ENCODE peak calls at places on chromosome 13, in eight cellular contexts. One of them, this sample, is unnamed.

GRCh38 chr13:59364508-59365187 is 799.1 kb downstream of the DIAPH3 start:
- DNase-seq in MCF 10A: no peak
- DNase-seq in astrocyte of the cerebellum: no peak
- DNase-seq in activated B cell treated with CpG ODN at 0.5 μM for 24 hours: no peak
- DNase-seq in B cell: no peak
- DNase-seq in HepG2: no peak
- DNase-seq in AG10803: no peak
- DNase-seq in gastrocnemius medialis: no peak
- DNase-seq in this sample: no peak

GRCh38 chr13:46469064-46469463 is 82.0 kb upstream of the RUBCNL start:
- DNase-seq in gastrocnemius medialis: no peak
- DNase-seq in astrocyte of the cerebellum: no peak
- DNase-seq in B cell: no peak
- DNase-seq in activated B cell treated with CpG ODN at 0.5 μM for 24 hours: no peak
- DNase-seq in MCF 10A: peak; percentile 34
- DNase-seq in AG10803: peak; percentile 79
- DNase-seq in HepG2: no peak
- DNase-seq in this sample: no peak

GRCh38 chr13:46866150-46866549 is 30.7 kb downstream of the HTR2A start:
- DNase-seq in B cell: no peak
- DNase-seq in activated B cell treated with CpG ODN at 0.5 μM for 24 hours: no peak
- DNase-seq in HepG2: peak; percentile 4
- DNase-seq in gastrocnemius medialis: peak; percentile 3
- DNase-seq in astrocyte of the cerebellum: no peak
- DNase-seq in MCF 10A: peak; percentile 57
- DNase-seq in AG10803: peak; percentile 42
- DNase-seq in this sample: peak; percentile 11

GRCh38 chr13:78679329-78679728 is 20.4 kb upstream of the OBI1 start:
- DNase-seq in MCF 10A: no peak
- DNase-seq in B cell: no peak
- DNase-seq in astrocyte of the cerebellum: no peak
- DNase-seq in gastrocnemius medialis: no peak
- DNase-seq in HepG2: no peak
- DNase-seq in activated B cell treated with CpG ODN at 0.5 μM for 24 hours: no peak
- DNase-seq in AG10803: no peak
- DNase-seq in this sample: no peak

GRCh38 chr13:23979361-23980159 is 82.3 kb upstream of the C1QTNF9B start:
- DNase-seq in B cell: peak; percentile 37
- DNase-seq in AG10803: peak; percentile 85
- DNase-seq in gastrocnemius medialis: no peak
- DNase-seq in activated B cell treated with CpG ODN at 0.5 μM for 24 hours: peak; percentile 19
- DNase-seq in HepG2: peak; percentile 6
- DNase-seq in astrocyte of the cerebellum: peak; percentile 94
- DNase-seq in MCF 10A: peak; percentile 69
- DNase-seq in this sample: peak; percentile 55

GRCh38 chr13:33610471-33611015 is 207.4 kb upstream of the RFC3 start:
- DNase-seq in gastrocnemius medialis: peak; percentile 63
- DNase-seq in AG10803: no peak
- DNase-seq in HepG2: peak; percentile 95
- DNase-seq in activated B cell treated with CpG ODN at 0.5 μM for 24 hours: no peak
- DNase-seq in astrocyte of the cerebellum: no peak
- DNase-seq in MCF 10A: no peak
- DNase-seq in B cell: no peak
- DNase-seq in this sample: peak; percentile 20

GRCh38 chr13:42656136-42656535 is 82.2 kb downstream of the TNFSF11 start:
- DNase-seq in gastrocnemius medialis: no peak
- DNase-seq in activated B cell treated with CpG ODN at 0.5 μM for 24 hours: no peak
- DNase-seq in MCF 10A: no peak
- DNase-seq in astrocyte of the cerebellum: no peak
- DNase-seq in B cell: no peak
- DNase-seq in AG10803: no peak
- DNase-seq in HepG2: no peak
- DNase-seq in this sample: no peak

GRCh38 chr13:40149611-40150283 is 494.3 kb downstream of the COG6 start:
- DNase-seq in MCF 10A: peak; percentile 90
- DNase-seq in gastrocnemius medialis: no peak
- DNase-seq in B cell: no peak
- DNase-seq in AG10803: peak; percentile 69
- DNase-seq in activated B cell treated with CpG ODN at 0.5 μM for 24 hours: no peak
- DNase-seq in HepG2: no peak
- DNase-seq in astrocyte of the cerebellum: peak; percentile 40
- DNase-seq in this sample: no peak

GRCh38 chr13:50589139-50589538 is 254.4 kb downstream of the DLEU7 start:
- DNase-seq in HepG2: no peak
- DNase-seq in astrocyte of the cerebellum: peak; percentile 97
- DNase-seq in AG10803: peak; percentile 93
- DNase-seq in gastrocnemius medialis: no peak
- DNase-seq in activated B cell treated with CpG ODN at 0.5 μM for 24 hours: no peak
- DNase-seq in MCF 10A: peak; percentile 76
- DNase-seq in B cell: no peak
- DNase-seq in this sample: no peak

GRCh38 chr13:111469916-111470506 is 149.6 kb downstream of the TEX29 start:
- DNase-seq in gastrocnemius medialis: no peak
- DNase-seq in MCF 10A: no peak
- DNase-seq in B cell: no peak
- DNase-seq in astrocyte of the cerebellum: no peak
- DNase-seq in HepG2: no peak
- DNase-seq in activated B cell treated with CpG ODN at 0.5 μM for 24 hours: no peak
- DNase-seq in AG10803: no peak
- DNase-seq in this sample: no peak

GRCh38 chr13:106484755-106485193 is 50.7 kb downstream of the EFNB2 start:
- DNase-seq in AG10803: no peak
- DNase-seq in HepG2: no peak
- DNase-seq in astrocyte of the cerebellum: no peak
- DNase-seq in MCF 10A: no peak
- DNase-seq in activated B cell treated with CpG ODN at 0.5 μM for 24 hours: no peak
- DNase-seq in B cell: no peak
- DNase-seq in gastrocnemius medialis: no peak
- DNase-seq in this sample: no peak

GRCh38 chr13:101942038-101942437 is 459.8 kb downstream of the FGF14 start:
- DNase-seq in activated B cell treated with CpG ODN at 0.5 μM for 24 hours: no peak
- DNase-seq in MCF 10A: peak; percentile 65
- DNase-seq in HepG2: peak; percentile 7
- DNase-seq in AG10803: peak; percentile 5
- DNase-seq in B cell: no peak
- DNase-seq in gastrocnemius medialis: no peak
- DNase-seq in astrocyte of the cerebellum: peak; percentile 53
- DNase-seq in this sample: peak; percentile 24

GRCh38 chr13:95641291-95641811 is 3.2 kb downstream of the DZIP1 start:
- DNase-seq in gastrocnemius medialis: no peak
- DNase-seq in B cell: no peak
- DNase-seq in MCF 10A: no peak
- DNase-seq in HepG2: no peak
- DNase-seq in astrocyte of the cerebellum: no peak
- DNase-seq in activated B cell treated with CpG ODN at 0.5 μM for 24 hours: no peak
- DNase-seq in AG10803: peak; percentile 17
- DNase-seq in this sample: no peak

GRCh38 chr13:98150836-98151489 is 8.1 kb downstream of the FARP1 start:
- DNase-seq in AG10803: no peak
- DNase-seq in activated B cell treated with CpG ODN at 0.5 μM for 24 hours: no peak
- DNase-seq in gastrocnemius medialis: no peak
- DNase-seq in astrocyte of the cerebellum: no peak
- DNase-seq in MCF 10A: no peak
- DNase-seq in B cell: no peak
- DNase-seq in HepG2: no peak
- DNase-seq in this sample: no peak

GRCh38 chr13:98445340-98446233 is 131.3 kb downstream of the STK24 start:
- DNase-seq in AG10803: peak; percentile 43
- DNase-seq in activated B cell treated with CpG ODN at 0.5 μM for 24 hours: peak; percentile 71
- DNase-seq in gastrocnemius medialis: peak; percentile 37
- DNase-seq in HepG2: peak; percentile 42
- DNase-seq in astrocyte of the cerebellum: peak; percentile 22
- DNase-seq in MCF 10A: peak; percentile 75
- DNase-seq in B cell: peak; percentile 85
- DNase-seq in this sample: peak; percentile 70

GRCh38 chr13:75656590-75656989 is 20.5 kb downstream of the LMO7 start:
- DNase-seq in B cell: no peak
- DNase-seq in astrocyte of the cerebellum: no peak
- DNase-seq in HepG2: no peak
- DNase-seq in activated B cell treated with CpG ODN at 0.5 μM for 24 hours: no peak
- DNase-seq in gastrocnemius medialis: no peak
- DNase-seq in MCF 10A: no peak
- DNase-seq in AG10803: no peak
- DNase-seq in this sample: no peak

GRCh38 chr13:75985132-75985531 is 349.0 kb downstream of the LMO7 start:
- DNase-seq in MCF 10A: no peak
- DNase-seq in B cell: no peak
- DNase-seq in HepG2: no peak
- DNase-seq in astrocyte of the cerebellum: no peak
- DNase-seq in activated B cell treated with CpG ODN at 0.5 μM for 24 hours: no peak
- DNase-seq in gastrocnemius medialis: no peak
- DNase-seq in AG10803: no peak
- DNase-seq in this sample: no peak

GRCh38 chr13:102294407-102295018 is 107.3 kb downstream of the FGF14 start:
- DNase-seq in MCF 10A: no peak
- DNase-seq in HepG2: no peak
- DNase-seq in astrocyte of the cerebellum: no peak
- DNase-seq in gastrocnemius medialis: no peak
- DNase-seq in AG10803: no peak
- DNase-seq in activated B cell treated with CpG ODN at 0.5 μM for 24 hours: no peak
- DNase-seq in B cell: no peak
- DNase-seq in this sample: no peak

GRCh38 chr13:33230178-33230881 is 55.2 kb downstream of the STARD13 start:
- DNase-seq in AG10803: peak; percentile 61
- DNase-seq in B cell: no peak
- DNase-seq in activated B cell treated with CpG ODN at 0.5 μM for 24 hours: no peak
- DNase-seq in astrocyte of the cerebellum: no peak
- DNase-seq in MCF 10A: peak; percentile 56
- DNase-seq in HepG2: no peak
- DNase-seq in gastrocnemius medialis: no peak
- DNase-seq in this sample: no peak

GRCh38 chr13:107067381-107067780 is 499.4 kb upstream of the ARGLU1 start:
- DNase-seq in gastrocnemius medialis: no peak
- DNase-seq in astrocyte of the cerebellum: no peak
- DNase-seq in B cell: no peak
- DNase-seq in HepG2: no peak
- DNase-seq in MCF 10A: no peak
- DNase-seq in AG10803: no peak
- DNase-seq in activated B cell treated with CpG ODN at 0.5 μM for 24 hours: no peak
- DNase-seq in this sample: no peak

GRCh38 chr13:40401911-40402776 is 264.3 kb downstream of the FOXO1 start:
- DNase-seq in gastrocnemius medialis: peak; percentile 85
- DNase-seq in MCF 10A: peak; percentile 98
- DNase-seq in B cell: peak; percentile 47
- DNase-seq in HepG2: peak; percentile 88
- DNase-seq in astrocyte of the cerebellum: peak; percentile 91
- DNase-seq in activated B cell treated with CpG ODN at 0.5 μM for 24 hours: peak; percentile 51
- DNase-seq in AG10803: peak; percentile 96
- DNase-seq in this sample: no peak

GRCh38 chr13:72221276-72221962 is 354.4 kb upstream of the DACH1 start:
- DNase-seq in B cell: no peak
- DNase-seq in astrocyte of the cerebellum: no peak
- DNase-seq in gastrocnemius medialis: no peak
- DNase-seq in MCF 10A: peak; percentile 75
- DNase-seq in HepG2: peak; percentile 28
- DNase-seq in activated B cell treated with CpG ODN at 0.5 μM for 24 hours: no peak
- DNase-seq in AG10803: no peak
- DNase-seq in this sample: peak; percentile 12
- TF ChIP-seq CTCF in B cell: no peak
- TF ChIP-seq CTCF in astrocyte of the cerebellum: peak; percentile 47
- TF ChIP-seq CTCF in gastrocnemius medialis: no peak
- TF ChIP-seq CTCF in MCF 10A: peak; percentile 74
- TF ChIP-seq CTCF in HepG2: peak; percentile 79
- TF ChIP-seq CTCF in activated B cell treated with CpG ODN at 0.5 μM for 24 hours: no peak
- TF ChIP-seq CTCF in AG10803: peak; percentile 39
- TF ChIP-seq CTCF in this sample: peak; percentile 68

DNA sequence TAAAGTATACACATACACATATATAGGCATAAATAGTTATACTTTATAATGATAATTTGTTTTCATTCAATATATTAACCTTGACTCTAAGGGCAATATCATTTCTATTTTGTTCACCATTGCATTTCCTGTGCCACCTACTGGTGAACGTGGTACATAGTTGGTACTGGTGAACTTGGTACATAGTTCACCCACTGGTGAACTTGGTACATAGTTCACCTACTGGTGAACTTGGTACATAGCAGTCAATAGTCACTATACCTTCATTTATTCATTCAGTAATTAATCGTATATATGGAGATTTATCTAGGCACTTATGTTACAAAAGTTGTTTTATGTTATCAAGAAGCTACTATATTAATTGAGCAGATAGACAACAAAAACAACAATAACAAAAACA is 172.6 kb upstream of the ATXN8OS start:
- DNase-seq in astrocyte of the cerebellum: no peak
- DNase-seq in MCF 10A: peak; percentile 74
- DNase-seq in AG10803: no peak
- DNase-seq in activated B cell treated with CpG ODN at 0.5 μM for 24 hours: no peak
- DNase-seq in gastrocnemius medialis: no peak
- DNase-seq in HepG2: peak; percentile 5
- DNase-seq in B cell: no peak
- DNase-seq in this sample: no peak
- TF ChIP-seq CTCF in astrocyte of the cerebellum: peak; percentile 29
- TF ChIP-seq CTCF in MCF 10A: peak; percentile 55
- TF ChIP-seq CTCF in AG10803: no peak
- TF ChIP-seq CTCF in activated B cell treated with CpG ODN at 0.5 μM for 24 hours: no peak
- TF ChIP-seq CTCF in gastrocnemius medialis: no peak
- TF ChIP-seq CTCF in HepG2: no peak
- TF ChIP-seq CTCF in B cell: no peak
- TF ChIP-seq CTCF in this sample: peak; percentile 55

GRCh38 chr13:41596190-41596589 is 138.8 kb downstream of the RGCC start:
- DNase-seq in B cell: no peak
- DNase-seq in gastrocnemius medialis: no peak
- DNase-seq in AG10803: no peak
- DNase-seq in astrocyte of the cerebellum: no peak
- DNase-seq in HepG2: no peak
- DNase-seq in activated B cell treated with CpG ODN at 0.5 μM for 24 hours: no peak
- DNase-seq in MCF 10A: no peak
- DNase-seq in this sample: no peak
- TF ChIP-seq CTCF in B cell: no peak
- TF ChIP-seq CTCF in gastrocnemius medialis: no peak
- TF ChIP-seq CTCF in AG10803: peak; percentile 31
- TF ChIP-seq CTCF in astrocyte of the cerebellum: peak; percentile 38
- TF ChIP-seq CTCF in HepG2: no peak
- TF ChIP-seq CTCF in activated B cell treated with CpG ODN at 0.5 μM for 24 hours: no peak
- TF ChIP-seq CTCF in MCF 10A: no peak
- TF ChIP-seq CTCF in this sample: no peak

DNA sequence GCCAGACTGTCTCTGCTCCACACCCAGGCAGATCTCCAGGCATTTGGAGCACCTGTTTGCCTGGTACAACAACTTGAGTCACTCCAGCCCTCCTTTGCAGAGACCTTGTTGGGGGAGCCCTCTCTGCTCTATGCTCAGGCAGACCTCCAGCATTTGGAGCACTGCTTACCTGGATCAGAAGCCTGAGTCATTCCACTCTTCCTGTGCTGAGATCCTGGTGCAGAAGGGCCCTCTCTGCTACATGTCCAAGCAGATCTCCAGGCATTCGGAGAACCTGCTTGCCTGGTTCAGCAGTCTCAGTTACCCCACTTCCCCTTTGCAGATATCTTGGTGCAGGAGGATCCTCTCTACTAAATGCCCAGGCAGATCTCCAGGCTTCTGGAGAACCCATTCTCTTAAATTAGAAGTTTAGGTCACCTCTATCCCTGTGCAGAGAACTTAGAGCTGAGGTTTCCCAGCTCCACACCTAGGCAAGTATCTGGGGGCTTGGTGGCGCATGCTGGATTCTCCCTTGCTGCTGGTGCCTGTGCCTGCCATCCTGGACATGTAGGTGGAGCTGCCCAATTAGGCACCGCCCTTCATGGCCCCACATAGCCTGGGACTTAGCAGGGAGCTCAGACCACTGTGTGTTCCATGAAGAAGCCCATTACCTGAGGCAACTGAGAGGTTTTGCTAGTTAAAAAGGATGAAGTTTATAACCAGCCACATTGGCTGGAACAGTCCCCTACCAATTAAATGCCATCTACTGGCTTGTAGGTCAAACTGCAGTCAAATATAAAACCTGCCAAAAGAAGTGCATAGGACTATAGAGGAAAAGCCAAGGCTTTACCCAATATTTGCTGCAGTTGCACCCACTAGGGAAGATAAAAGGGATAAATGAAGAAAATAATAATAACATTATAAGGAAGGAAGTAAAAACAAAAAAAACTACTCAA is 97.6 kb upstream of the SLITRK6 start:
- DNase-seq in B cell: no peak
- DNase-seq in MCF 10A: no peak
- DNase-seq in HepG2: no peak
- DNase-seq in activated B cell treated with CpG ODN at 0.5 μM for 24 hours: no peak
- DNase-seq in astrocyte of the cerebellum: no peak
- DNase-seq in gastrocnemius medialis: no peak
- DNase-seq in AG10803: no peak
- DNase-seq in this sample: no peak
- TF ChIP-seq CTCF in B cell: no peak
- TF ChIP-seq CTCF in MCF 10A: no peak
- TF ChIP-seq CTCF in HepG2: peak; percentile 8
- TF ChIP-seq CTCF in activated B cell treated with CpG ODN at 0.5 μM for 24 hours: no peak
- TF ChIP-seq CTCF in astrocyte of the cerebellum: no peak
- TF ChIP-seq CTCF in gastrocnemius medialis: no peak
- TF ChIP-seq CTCF in AG10803: no peak
- TF ChIP-seq CTCF in this sample: peak; percentile 45

This sample was measured in neural crest cell.